ENCODE peak calls at places on chromosomes 4 and X, in five cellular contexts. O is activated naive CD8-positive, alpha-beta T cell treated with anti-CD3 and anti-CD28 coated beads, Interleukin-2, amount 10 ng/mL, durations not matched to agents 7 days and 5 days; D is sciatic nerve; U is CD8-positive, alpha-beta T cell; Q is Panc1. B is an unnamed sample.

GRCh38 chr4:61294001-61294400 is 93.9 kb downstream of the ADGRL3 start:
- ATAC-seq in D (no peak), Q (no peak), O (no peak), U (no peak), B (no peak)

GRCh38 chrX:47143894-47144625 is 442 bp downstream of the NDUFB11 start:
- ATAC-seq in O (no peak), Q (peak; percentile 17), D (peak; percentile 59), U (peak; percentile 4), B (peak; percentile 5)

GRCh38 chrX:149540133-149540620 is 635 bp upstream of the EOLA1 start:
- ATAC-seq in D (peak; percentile 87), O (peak; percentile 31), Q (peak; percentile 64), U (peak; percentile 64), B (peak; percentile 78)

GRCh38 chrX:47574096-47574553 is 8.1 kb upstream of the TIMP1 start:
- ATAC-seq in U (no peak), D (peak; percentile 29), Q (no peak), O (no peak), B (no peak)

GRCh38 chrX:10557166-10557565 is 63.2 kb downstream of the MID1 start:
- ATAC-seq in O (no peak), D (no peak), U (no peak), Q (no peak), B (no peak)

GRCh38 chr4:122234686-122235085 is 82.6 kb downstream of the BLTP1 start:
- ATAC-seq in Q (no peak), O (no peak), D (no peak), U (no peak), B (no peak)

GRCh38 chr4:173362666-173363065 is 8.1 kb upstream of the SAP30 start:
- ATAC-seq in D (no peak), U (no peak), Q (no peak), O (no peak), B (no peak)

GRCh38 chr4:79025170-79025569 is 85.9 kb upstream of the PAQR3 start:
- ATAC-seq in U (no peak), Q (no peak), O (no peak), D (no peak), B (no peak)

GRCh38 chrX:30995060-30995700 is 76.7 kb downstream of the FTHL17 start:
- ATAC-seq in D (no peak), O (no peak), Q (no peak), U (no peak), B (no peak)

GRCh38 chr4:183349673-183350072 is 27.4 kb upstream of the CLDN24 start:
- ATAC-seq in U (no peak), Q (no peak), O (no peak), D (no peak), B (no peak)

B was measured in stimulated activated memory B cell treated with anti-CD40 and anti-IgM and Interleukin-4, amounts not matched to agents 10 μg/mL and 1 μg/mL and 100 μg/mL, for 72 hours.